ENCODE peak calls at places on chromosomes 5 and 9, in eight cellular contexts. X is islet precursor cell, V is NCI-H1105, G is upper lobe of right lung, W is brain microvascular endothelial cell, C is non-pigmented ciliary epithelial cell, L is A549, D is GM13977. E is an unnamed sample.

GRCh38 chr5:88888291-88888690 is 5.3 kb upstream of the MEF2C start:
- DNase-seq in L (no peak), W (no peak), C (no peak), V (no peak), G (no peak), X (no peak), D (peak), E (no peak)

GRCh38 chr5:151708126-151708525 is 21.4 kb upstream of the SPARC start:
- DNase-seq in D (no peak), X (peak), V (no peak), L (no peak), C (no peak), W (no peak), G (no peak), E (no peak)

GRCh38 chr9:12759767-12760166 is 15.1 kb upstream of the LURAP1L start:
- DNase-seq in L (no peak), D (no peak), X (no peak), V (no peak), G (no peak), W (peak), C (no peak), E (no peak)

GRCh38 chr5:33316773-33317172 is 124.0 kb upstream of the TARS1 start:
- DNase-seq in V (no peak), D (no peak), L (no peak), C (no peak), G (no peak), W (no peak), X (no peak), E (no peak)

GRCh38 chr9:112867275-112867991 is 23.2 kb downstream of the SLC46A2 start:
- DNase-seq in L (peak), W (peak), C (peak), D (no peak), V (no peak), X (peak), G (no peak), E (peak)

GRCh38 chr9:36840895-36841536 is 193.1 kb downstream of the PAX5 start:
- DNase-seq in X (no peak), C (no peak), D (no peak), W (no peak), G (no peak), V (no peak), L (no peak), E (no peak)

GRCh38 chr5:72860499-72860898 is 44.0 kb downstream of the TNPO1 start:
- DNase-seq in C (no peak), W (peak), L (no peak), D (no peak), V (no peak), G (no peak), X (no peak), E (no peak)

GRCh38 chr5:1823381-1824034 is 22.3 kb downstream of the NDUFS6 start:
- DNase-seq in G (no peak), X (no peak), L (no peak), D (no peak), W (no peak), V (no peak), C (no peak), E (no peak)

GRCh38 chr5:89968870-89969472 is 440.6 kb downstream of the CETN3 start:
- DNase-seq in L (no peak), X (no peak), C (no peak), V (no peak), D (no peak), G (no peak), W (peak), E (no peak)

GRCh38 chr5:75002271-75002670 is 50.1 kb downstream of the GCNT4 start:
- DNase-seq in L (no peak), V (no peak), D (no peak), X (no peak), W (no peak), C (no peak), G (no peak), E (no peak)

GRCh38 chr5:39233783-39234182 is 14.4 kb upstream of the FYB1 start:
- DNase-seq in L (no peak), G (no peak), D (no peak), W (no peak), C (no peak), V (no peak), X (no peak), E (no peak)

GRCh38 chr9:81384911-81385310 is 304.4 kb downstream of the TLE1 start:
- DNase-seq in C (no peak), X (no peak), G (no peak), V (no peak), L (no peak), W (no peak), D (no peak), E (no peak)

GRCh38 chr5:152634596-152634995 is 229.5 kb upstream of the NMUR2 start:
- DNase-seq in W (no peak), C (no peak), X (peak), V (peak), L (no peak), G (no peak), D (no peak), E (no peak)

GRCh38 chr9:127555830-127556820 is 56.0 kb upstream of the STXBP1 start:
- DNase-seq in D (no peak), X (peak), G (peak), L (peak), W (peak), V (no peak), C (peak), E (peak)

GRCh38 chr9:119318371-119318770 is 50.9 kb downstream of the BRINP1 start:
- DNase-seq in X (peak), L (no peak), D (no peak), C (no peak), W (no peak), G (no peak), V (no peak), E (no peak)

GRCh38 chr5:881551-881935 is 11.1 kb downstream of the BRD9 start:
- DNase-seq in W (no peak), L (no peak), C (no peak), X (no peak), D (no peak), G (no peak), V (no peak), E (no peak)

GRCh38 chr5:430214-430925 is 12.6 kb upstream of the EXOC3 start:
- DNase-seq in C (no peak), G (peak), W (no peak), V (no peak), X (peak), L (no peak), D (peak), E (no peak)

GRCh38 chr5:133292300-133292699 is 240.5 kb downstream of the HSPA4 start:
- DNase-seq in G (no peak), W (no peak), C (no peak), D (no peak), X (no peak), L (peak), V (no peak), E (peak)

GRCh38 chr9:114525505-114525904 is 20.2 kb upstream of the WHRN start:
- DNase-seq in G (no peak), L (peak), D (no peak), C (no peak), V (no peak), W (no peak), X (no peak), E (no peak)